ENCODE peak calls at places on chromosomes 4 and X, in six cellular contexts. I is stimulated activated CD4-positive, alpha-beta T cell treated with anti-CD3 and anti-CD28 coated beads, Interleukin-4, amount 100 ng/mL, for 24 hours; J is posterior vena cava; W is brain pericyte; Y is colonic mucosa; G is immature natural killer cell. E is an unnamed sample.

GRCh38 chr4:1249731-1250526 is 999 bp upstream of the CTBP1 start:
- DNase-seq in I (peak; percentile 60), J (peak; percentile 82), W (no peak), Y (no peak), G (no peak), E (peak; percentile 6)

GRCh38 chr4:2301806-2302205 is 39.9 kb upstream of the MXD4 start:
- DNase-seq in I (no peak), J (peak; percentile 71), W (no peak), Y (peak; percentile 17), G (no peak), E (no peak)

GRCh38 chrX:137565921-137566745 is at the start of gene ZIC3:
- DNase-seq in I (no peak), J (no peak), W (no peak), Y (peak; percentile 33), G (peak; percentile 12), E (no peak)

GRCh38 chrX:19579485-19579884 is 64.2 kb upstream of the MAP3K15 start:
- DNase-seq in I (no peak), J (no peak), W (no peak), Y (no peak), G (no peak), E (no peak)

GRCh38 chr4:24137963-24138601 is 248.2 kb upstream of the PPARGC1A start:
- DNase-seq in I (no peak), J (no peak), W (no peak), Y (peak; percentile 90), G (no peak), E (no peak)

GRCh38 chr4:140296335-140296753 is 77.1 kb upstream of the SCOC start:
- DNase-seq in I (no peak), J (peak; percentile 85), W (peak; percentile 38), Y (peak; percentile 49), G (no peak), E (peak; percentile 77)

GRCh38 chr4:41532880-41533279 is 5.1 kb upstream of the LIMCH1 start:
- DNase-seq in I (no peak), J (no peak), W (no peak), Y (no peak), G (no peak), E (no peak)

GRCh38 chr4:185465707-185466106 is 5.8 kb downstream of the CCDC110 start:
- DNase-seq in I (no peak), J (no peak), W (no peak), Y (no peak), G (no peak), E (no peak)

GRCh38 chrX:13048265-13048664 is 3.8 kb upstream of the FAM9C start:
- DNase-seq in I (no peak), J (no peak), W (no peak), Y (no peak), G (no peak), E (peak; percentile 56)

GRCh38 chrX:47514553-47515235 is 31.7 kb upstream of the ZNF41 start:
- DNase-seq in I (no peak), J (no peak), W (no peak), Y (no peak), G (no peak), E (no peak)

GRCh38 chr4:1616574-1616964 is 67.5 kb downstream of the FAM53A start:
- DNase-seq in I (no peak), J (no peak), W (no peak), Y (no peak), G (no peak), E (no peak)

GRCh38 chr4:156774422-156774821 is 197.2 kb downstream of the PDGFC start:
- DNase-seq in I (no peak), J (no peak), W (peak; percentile 25), Y (no peak), G (no peak), E (no peak)

GRCh38 chr4:38101563-38101962 is 141.4 kb downstream of the PTTG2 start:
- DNase-seq in I (no peak), J (no peak), W (no peak), Y (no peak), G (no peak), E (peak; percentile 56)

GRCh38 chrX:78327370-78328048 is at the start of gene CYSLTR1:
- DNase-seq in I (no peak), J (no peak), W (no peak), Y (no peak), G (no peak), E (no peak)